ENCODE peak calls at places on chromosomes 16 and 17, in four cellular contexts. G is GF-D8, T is HT1080, S is nephron progenitor cell. B is an unnamed sample.
A peak's percentile ranks its signal among the peaks of the same experiment; 100 is the strongest.

GRCh38 chr17:47188266-47188665 is 829 bp downstream of the CDC27 start:
- DNase-seq in G (no peak), T (peak; percentile 29), S (no peak), B (no peak)

GRCh38 chr16:77657016-77657415 is 65.3 kb upstream of the NUDT7 start:
- DNase-seq in G (no peak), T (peak; percentile 57), S (no peak), B (no peak)

GRCh38 chr17:19426631-19427030 is 15.6 kb downstream of the RNF112 start:
- DNase-seq in G (no peak), T (no peak), S (no peak), B (no peak)

GRCh38 chr17:67666710-67667109 is 51.0 kb upstream of the NOL11 start:
- DNase-seq in G (no peak), T (no peak), S (no peak), B (no peak)

GRCh38 chr17:38465420-38466345 is 37.4 kb downstream of the ARHGAP23 start:
- DNase-seq in G (no peak), T (no peak), S (no peak), B (peak; percentile 83)

GRCh38 chr17:77735051-77735340 is 223.5 kb upstream of the TNRC6C start:
- DNase-seq in G (no peak), T (no peak), S (no peak), B (no peak)

GRCh38 chr17:53336281-53336680 is 486.4 kb upstream of the KIF2B start:
- DNase-seq in G (no peak), T (peak; percentile 49), S (no peak), B (no peak)

GRCh38 chr17:8289103-8289397 is 580 bp downstream of the RANGRF start:
- DNase-seq in G (no peak), T (no peak), S (peak; percentile 83), B (peak; percentile 91)

GRCh38 chr17:81428521-81428920 is 33.3 kb downstream of the BAHCC1 start:
- DNase-seq in G (peak; percentile 79), T (no peak), S (no peak), B (no peak)

GRCh38 chr17:83189013-83189672 is 109.7 kb downstream of the METRNL start:
- DNase-seq in G (no peak), T (no peak), S (no peak), B (no peak)

GRCh38 chr16:63742150-63742549 is 1379.7 kb downstream of the CDH11 start:
- DNase-seq in G (no peak), T (no peak), S (no peak), B (no peak)

B was measured in Right ventricle myocardium superior.